ENCODE peak calls at places on chromosomes 13 and 19, in seven cellular contexts. M, V, S, A, T, Y and I are unnamed samples.

GRCh38 chr19:33784432-33784831 is 12.2 kb upstream of the KCTD15 start:
- DNase-seq in M (no peak), V (no peak), T (no peak), Y (no peak), S (no peak), A (no peak), I (no peak)

GRCh38 chr13:67145950-67146349 is 84.2 kb downstream of the PCDH9 start:
- DNase-seq in T (no peak), A (no peak), M (no peak), S (no peak), Y (no peak), V (no peak), I (no peak)

GRCh38 chr19:51830263-51830662 is 35.3 kb downstream of the FPR3 start:
- DNase-seq in Y (no peak), T (peak; percentile 46), V (no peak), A (no peak), M (no peak), S (no peak), I (no peak)

GRCh38 chr13:44174769-44175425 is 198.7 kb upstream of the SERP2 start:
- DNase-seq in T (peak; percentile 53), Y (no peak), M (no peak), A (no peak), V (no peak), S (no peak), I (no peak)

GRCh38 chr13:85616275-85616674 is 182.9 kb downstream of the SLITRK6 start:
- DNase-seq in V (no peak), Y (no peak), A (no peak), T (no peak), S (no peak), M (no peak), I (no peak)

GRCh38 chr19:1455336-1456120 is 5.6 kb downstream of the APC2 start:
- DNase-seq in S (peak; percentile 97), M (peak; percentile 94), V (no peak), A (peak; percentile 90), T (peak; percentile 92), Y (peak; percentile 76), I (peak; percentile 95)

GRCh38 chr13:20566917-20567755 is at the start of gene IFT88:
- DNase-seq in A (peak; percentile 19), Y (peak; percentile 81), M (peak; percentile 97), S (peak; percentile 68), V (peak; percentile 48), T (peak; percentile 87), I (peak; percentile 48)

GRCh38 chr13:49436890-49437289 is 7.0 kb downstream of the CAB39L start:
- DNase-seq in S (no peak), V (no peak), A (no peak), T (no peak), Y (no peak), M (no peak), I (peak; percentile 55)

GRCh38 chr13:46687810-46688209 is 109.2 kb downstream of the ESD start:
- DNase-seq in V (no peak), Y (peak; percentile 80), M (no peak), T (peak; percentile 54), A (peak; percentile 56), S (peak; percentile 3), I (no peak)

GRCh38 chr13:20550799-20551198 is 16.2 kb upstream of the IFT88 start:
- DNase-seq in Y (peak; percentile 23), A (no peak), V (no peak), M (no peak), S (no peak), T (no peak), I (no peak)

GRCh38 chr19:482186-483041 is 13.9 kb upstream of the MADCAM1 start:
- DNase-seq in Y (no peak), T (peak; percentile 6), M (peak; percentile 30), V (no peak), S (no peak), A (no peak), I (no peak)

GRCh38 chr19:47094557-47095517 is 18.7 kb downstream of the ZC3H4 start:
- DNase-seq in S (no peak), T (no peak), Y (peak; percentile 85), M (no peak), V (no peak), A (no peak), I (no peak)

GRCh38 chr19:15591796-15592195 is 23.2 kb upstream of the CYP4F8 start:
- DNase-seq in V (no peak), T (no peak), A (no peak), Y (no peak), S (no peak), M (no peak), I (no peak)

GRCh38 chr13:113584870-113585671 is 518 bp downstream of the TFDP1 start:
- DNase-seq in S (no peak), A (no peak), T (peak; percentile 33), Y (no peak), M (peak; percentile 77), V (no peak), I (no peak)

GRCh38 chr13:75505327-75505726 is 23.4 kb upstream of the TBC1D4 start:
- DNase-seq in T (no peak), S (no peak), V (no peak), A (no peak), M (no peak), Y (no peak), I (no peak)

GRCh38 chr13:48491423-48492122 is 41.3 kb downstream of the RCBTB2 start:
- DNase-seq in A (no peak), M (no peak), S (no peak), T (no peak), V (no peak), Y (no peak), I (no peak)

GRCh38 chr19:16051254-16052025 is 24.9 kb upstream of the TPM4 start:
- DNase-seq in A (no peak), V (no peak), M (no peak), Y (no peak), S (peak; percentile 51), T (peak; percentile 52), I (no peak)

GRCh38 chr19:11446652-11447301 is 11.3 kb downstream of the PRKCSH start:
- DNase-seq in T (peak; percentile 69), Y (no peak), V (no peak), S (no peak), A (no peak), M (peak; percentile 97), I (no peak)

GRCh38 chr19:18203408-18203862 is 407 bp downstream of the RAB3A start:
- DNase-seq in S (no peak), T (peak; percentile 52), A (no peak), V (no peak), M (peak; percentile 69), Y (no peak), I (no peak)

GRCh38 chr19:42422576-42423461 is 4.4 kb downstream of the LIPE start:
- DNase-seq in Y (peak; percentile 59), A (no peak), S (no peak), M (peak; percentile 85), V (no peak), T (no peak), I (no peak)

GRCh38 chr13:73893833-73894232 is 240.4 kb downstream of the KLF12 start:
- DNase-seq in Y (no peak), M (no peak), T (no peak), S (no peak), A (no peak), V (no peak), I (no peak)

GRCh38 chr13:78657699-78658629 is 991 bp downstream of the OBI1 start:
- DNase-seq in T (no peak), M (peak; percentile 22), A (no peak), V (no peak), S (no peak), Y (peak; percentile 74), I (no peak)

GRCh38 chr13:102825921-102826706 is 19.7 kb upstream of the ERCC5 start:
- DNase-seq in Y (no peak), T (no peak), A (no peak), M (no peak), S (no peak), V (no peak), I (no peak)

GRCh38 chr19:46016426-46017094 is 6.3 kb downstream of the PGLYRP1 start:
- DNase-seq in M (peak; percentile 94), T (peak; percentile 92), Y (peak; percentile 43), A (no peak), S (peak; percentile 45), V (peak; percentile 11), I (peak; percentile 90)

GRCh38 chr19:3821857-3822364 is 35.7 kb upstream of the MATK start:
- DNase-seq in Y (peak; percentile 20), V (no peak), M (peak; percentile 94), T (peak; percentile 82), A (peak; percentile 51), S (peak; percentile 40), I (peak; percentile 64)
- TF ChIP-seq JUND in Y (no peak), V (no peak), M (no peak), T (no peak), A (no peak), S (no peak), I (no peak)

GRCh38 chr13:111006508-111007031 is 91.7 kb upstream of the ANKRD10 start:
- DNase-seq in V (no peak), M (no peak), Y (no peak), S (no peak), T (peak; percentile 67), A (no peak), I (no peak)
- TF ChIP-seq JUND in V (no peak), M (no peak), Y (no peak), S (no peak), T (no peak), A (no peak), I (no peak)

GRCh38 chr13:40518481-40518882 is 148.0 kb downstream of the FOXO1 start:
- DNase-seq in M (no peak), A (no peak), V (peak; percentile 60), Y (no peak), T (no peak), S (no peak), I (no peak)
- TF ChIP-seq JUND in M (no peak), A (no peak), V (no peak), Y (no peak), T (no peak), S (no peak), I (no peak)

GRCh38 chr19:38175422-38175821 is 48.6 kb downstream of the DPF1 start:
- DNase-seq in A (no peak), V (no peak), Y (no peak), S (no peak), M (no peak), T (no peak), I (no peak)

GRCh38 chr19:38172001-38172400 is 52.0 kb downstream of the DPF1 start:
- DNase-seq in S (no peak), V (no peak), A (no peak), T (no peak), M (no peak), Y (no peak), I (no peak)

GRCh38 chr19:38168632-38169031 is 55.4 kb downstream of the DPF1 start:
- DNase-seq in A (no peak), T (no peak), S (no peak), M (no peak), V (no peak), Y (no peak), I (no peak)

DNA sequence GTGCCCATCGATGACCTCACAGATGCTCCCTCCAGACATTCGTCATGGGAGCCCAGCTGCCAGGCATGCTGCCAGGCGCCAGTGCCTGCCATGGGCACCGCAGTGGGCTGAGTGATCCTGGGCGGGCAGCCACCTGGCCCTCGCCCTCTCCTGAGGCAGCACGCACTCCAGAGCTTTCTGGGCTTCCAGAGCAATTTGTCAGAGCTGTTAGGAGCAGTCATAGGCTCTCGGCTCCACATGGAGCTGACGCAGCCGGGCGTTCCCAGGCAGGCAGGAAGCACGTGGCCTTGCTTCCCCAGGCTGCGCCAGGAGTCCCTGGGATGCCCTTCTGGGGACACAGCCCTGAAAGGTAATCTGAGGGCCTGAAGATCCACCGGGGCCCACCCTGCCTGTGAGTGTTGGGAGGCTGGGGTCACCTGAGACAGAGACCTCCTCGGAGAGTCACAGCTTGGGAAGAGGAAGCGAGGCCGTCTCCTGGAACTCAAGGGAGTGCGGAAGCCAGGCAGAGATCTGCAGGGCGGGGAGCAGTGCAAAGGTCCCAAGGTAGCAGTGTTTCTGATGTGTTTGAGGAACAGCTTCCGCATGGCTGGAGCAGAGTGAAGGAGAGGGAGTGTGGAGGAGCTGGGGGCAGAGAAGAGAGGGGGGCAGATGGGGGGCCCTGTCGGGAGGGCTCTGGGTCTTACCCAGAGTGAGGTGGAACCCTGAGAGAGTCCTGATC is 50.5 kb downstream of the DPF1 start:
- DNase-seq in Y (no peak), M (peak; percentile 76), T (no peak), V (no peak), S (no peak), A (no peak), I (no peak)
- TF ChIP-seq JUND in Y (no peak), M (no peak), T (no peak), V (no peak), S (no peak), A (no peak), I (no peak)